ENCODE peak calls at places on chromosomes 4 and X, in six cellular contexts. Y is mesenchymal stem cell, Z is H9, Q is neuronal stem cell, L is trophoblast cell, H is H1. V is an unnamed sample.

GRCh38 chrX:15930585-15930984 is 76.0 kb upstream of the AP1S2 start:
- DNase-seq in Z (no peak), Q (no peak), Y (peak; percentile 44), H (no peak), L (no peak), V (peak; percentile 66)

GRCh38 chr4:30294295-30294694 is 425.9 kb upstream of the PCDH7 start:
- DNase-seq in H (no peak), Z (no peak), Y (no peak), Q (no peak), L (no peak), V (no peak)

GRCh38 chrX:153153516-153153915 is 25.6 kb upstream of the MAGEA1 start:
- DNase-seq in H (no peak), Q (no peak), Y (no peak), L (no peak), Z (no peak), V (no peak)

GRCh38 chrX:31545726-31546125 is 473.9 kb upstream of the FTHL17 start:
- DNase-seq in Q (no peak), L (no peak), H (no peak), Z (no peak), Y (peak; percentile 32), V (no peak)

GRCh38 chr4:108861339-108861738 is 98.5 kb upstream of the ETNPPL start:
- DNase-seq in H (peak; percentile 51), Q (no peak), L (no peak), Z (peak; percentile 45), Y (no peak), V (peak; percentile 24)

GRCh38 chr4:86223472-86223871 is 136.4 kb downstream of the MAPK10 start:
- DNase-seq in Y (peak; percentile 52), H (peak; percentile 79), Z (peak; percentile 82), L (peak; percentile 5), Q (no peak), V (peak; percentile 13)

GRCh38 chr4:113049421-113050355 is at the start of gene ANK2:
- DNase-seq in Q (peak; percentile 85), Z (peak; percentile 87), Y (no peak), H (peak; percentile 67), L (no peak), V (no peak)

GRCh38 chrX:47501226-47502071 is 18.4 kb upstream of the ZNF41 start:
- DNase-seq in H (no peak), Y (peak; percentile 47), L (no peak), Z (no peak), Q (no peak), V (peak; percentile 64)

GRCh38 chr4:105283501-105283900 is 136.8 kb downstream of the TET2 start:
- DNase-seq in Q (no peak), H (no peak), L (no peak), Y (no peak), Z (no peak), V (peak; percentile 4)

GRCh38 chrX:10245219-10245618 is 88.4 kb downstream of the CLCN4 start:
- DNase-seq in Q (no peak), H (no peak), Y (no peak), L (no peak), Z (no peak), V (no peak)

GRCh38 chrX:68238568-68238967 is 194.7 kb downstream of the OPHN1 start:
- DNase-seq in H (peak; percentile 51), Y (no peak), Q (no peak), L (no peak), Z (peak; percentile 48), V (no peak)

GRCh38 chr4:19999331-19999730 is 252.4 kb upstream of the SLIT2 start:
- DNase-seq in Q (no peak), H (no peak), Y (no peak), Z (no peak), L (no peak), V (no peak)

GRCh38 chr4:78225236-78225635 is 168.1 kb downstream of the FRAS1 start:
- DNase-seq in Q (no peak), Z (no peak), H (no peak), L (no peak), Y (no peak), V (no peak)

GRCh38 chr4:154332681-154333421 is 158.7 kb downstream of the DCHS2 start:
- DNase-seq in Q (no peak), Y (peak; percentile 35), H (peak; percentile 53), Z (peak; percentile 88), L (no peak), V (peak; percentile 2)

GRCh38 chr4:157223446-157223845 is 2.9 kb downstream of the GRIA2 start:
- DNase-seq in L (no peak), Q (no peak), Y (no peak), H (no peak), Z (no peak), V (no peak)

GRCh38 chrX:122565952-122566351 is 618.1 kb upstream of the GRIA3 start:
- DNase-seq in Q (no peak), L (peak; percentile 49), H (no peak), Y (peak; percentile 89), Z (no peak), V (peak; percentile 90)

GRCh38 chrX:46029777-46030176 is 515.4 kb downstream of the ZNF674 start:
- DNase-seq in L (no peak), Y (no peak), H (no peak), Z (no peak), Q (no peak), V (no peak)

GRCh38 chrX:139759637-139760036 is 51.7 kb upstream of the MCF2 start:
- DNase-seq in Y (peak; percentile 27), Q (peak; percentile 2), H (peak; percentile 44), Z (no peak), L (peak; percentile 3), V (peak; percentile 42)

GRCh38 chr4:183412836-183413561 is 31.4 kb upstream of the CDKN2AIP start:
- DNase-seq in Q (no peak), Y (no peak), L (no peak), H (no peak), Z (no peak), V (no peak)

GRCh38 chr4:142128529-142128928 is 492.1 kb downstream of the IL15 start:
- DNase-seq in H (no peak), Q (no peak), Z (no peak), L (no peak), Y (peak; percentile 15), V (peak; percentile 39)

GRCh38 chr4:74330295-74330750 is 22.1 kb downstream of the EPGN start:
- DNase-seq in L (no peak), Q (no peak), Z (no peak), H (no peak), Y (no peak), V (no peak)

GRCh38 chr4:74327751-74328150 is 19.5 kb downstream of the EPGN start:
- DNase-seq in Q (no peak), Z (no peak), H (no peak), L (no peak), Y (no peak), V (peak; percentile 29)

GRCh38 chr4:74328501-74328900 is 20.2 kb downstream of the EPGN start:
- DNase-seq in Z (no peak), Y (no peak), Q (no peak), L (no peak), H (no peak), V (peak; percentile 27)

GRCh38 chr4:74324262-74324661 is 16.0 kb downstream of the EPGN start:
- DNase-seq in L (no peak), Q (no peak), Y (no peak), Z (no peak), H (no peak), V (no peak)

GRCh38 chr4:74325886-74326285 is 17.6 kb downstream of the EPGN start:
- DNase-seq in Q (no peak), Z (no peak), L (no peak), Y (no peak), H (no peak), V (no peak)
- H4K91ac ChIP-seq in Q (no peak overlapping the region), Z (no peak overlapping the region), L (no peak overlapping the region), Y (no peak overlapping the region), H (no peak overlapping the region), V (no peak overlapping the region)

DNA sequence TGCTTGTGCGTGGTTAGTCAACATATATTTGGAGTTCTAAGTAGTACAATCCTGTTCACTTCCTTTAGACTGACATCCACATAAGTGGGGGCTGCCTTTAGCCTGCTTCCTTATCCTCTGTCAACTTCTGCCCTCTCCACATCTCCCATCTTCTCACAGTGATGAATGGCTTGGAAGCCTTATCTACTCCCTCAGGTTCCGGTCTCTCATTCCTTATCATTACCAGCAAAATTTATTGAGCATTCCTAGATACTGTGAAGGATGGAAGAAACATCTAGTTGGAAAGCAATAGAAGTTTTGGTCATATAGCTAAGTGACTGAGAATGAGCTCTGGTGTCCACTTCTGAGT is 25.2 kb downstream of the DOCK11 start:
- DNase-seq in Z (no peak), Q (no peak), L (no peak), Y (no peak), H (no peak), V (no peak)
- H4K91ac ChIP-seq in Z (no peak overlapping the region), Q (no peak overlapping the region), L (no peak overlapping the region), Y (no peak overlapping the region), H (no peak overlapping the region), V (peak overlapping the region; percentile 76)

GRCh38 chr4:168928346-168928745 is 81.7 kb downstream of the CBR4 start:
- DNase-seq in H (no peak), Y (no peak), Q (no peak), Z (no peak), L (no peak), V (no peak)
- H4K91ac ChIP-seq in H (no peak overlapping the region), Y (no peak overlapping the region), Q (no peak overlapping the region), Z (no peak overlapping the region), L (no peak overlapping the region), V (no peak overlapping the region)

GRCh38 chr4:121679267-121679666 is 17.5 kb downstream of the ANXA5 start:
- DNase-seq in Q (no peak), H (no peak), L (no peak), Z (no peak), Y (no peak), V (no peak)
- H4K91ac ChIP-seq in Q (no peak overlapping the region), H (no peak overlapping the region), L (no peak overlapping the region), Z (no peak overlapping the region), Y (no peak overlapping the region), V (no peak overlapping the region)

DNA sequence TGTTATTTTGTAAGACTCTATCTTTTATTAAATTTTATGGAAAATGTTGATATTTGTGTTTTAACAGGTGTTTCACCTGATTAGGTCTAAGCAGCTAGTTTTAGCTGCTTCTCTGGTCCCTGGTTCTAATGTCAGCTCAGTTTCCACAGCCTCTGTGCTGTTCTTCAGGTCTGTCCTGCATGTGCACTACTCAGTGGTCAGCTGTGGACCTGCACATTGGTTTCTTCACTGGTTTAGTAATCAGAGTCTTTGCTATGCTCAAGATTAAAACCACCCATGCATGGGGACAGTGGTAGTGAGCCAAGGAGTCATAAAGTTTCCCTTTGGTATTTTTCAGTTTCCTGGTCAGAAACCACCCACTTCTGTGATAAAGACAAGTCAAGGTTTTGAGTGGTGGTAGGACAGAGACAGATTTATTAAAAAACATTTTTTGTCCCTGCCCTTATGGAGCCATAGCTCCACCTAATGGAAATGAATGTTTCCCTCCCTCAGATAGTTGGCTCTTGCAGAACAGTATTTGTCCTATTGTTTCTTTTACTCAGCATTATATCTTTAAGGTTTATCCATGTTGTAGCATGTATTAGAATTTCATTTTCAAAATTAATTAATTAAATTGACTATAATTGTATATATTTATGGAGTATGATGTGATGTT is 36.8 kb upstream of the VBP1 start:
- DNase-seq in L (no peak), Z (no peak), Q (no peak), Y (no peak), H (no peak), V (no peak)
- H4K91ac ChIP-seq in L (no peak overlapping the region), Z (no peak overlapping the region), Q (no peak overlapping the region), Y (no peak overlapping the region), H (no peak overlapping the region), V (no peak overlapping the region)

GRCh38 chr4:135994360-135994759 is 1537.9 kb downstream of the PCDH18 start:
- DNase-seq in Y (no peak), Q (no peak), L (no peak), Z (no peak), H (no peak), V (no peak)
- H4K91ac ChIP-seq in Y (no peak overlapping the region), Q (no peak overlapping the region), L (no peak overlapping the region), Z (no peak overlapping the region), H (no peak overlapping the region), V (no peak overlapping the region)

V was measured in IMR-90.